ENCODE peak calls at places on chromosomes 4 and X, in ten cellular contexts. R, I, B, J, D, O, W, K, F and C are unnamed samples.

GRCh38 chr4:16704488-16704887 is 194.0 kb downstream of the LDB2 start:
- DNase-seq in O (no peak), K (no peak), D (no peak), I (no peak), B (no peak), J (no peak), R (no peak), F (no peak), W (no peak), C (no peak)

GRCh38 chr4:151329217-151330007 is 4.0 kb upstream of the SH3D19 start:
- DNase-seq in D (no peak), K (no peak), I (no peak), F (no peak), R (no peak), O (no peak), W (no peak), J (peak), B (peak), C (no peak)

GRCh38 chr4:17447675-17448298 is 64.1 kb downstream of the QDPR start:
- DNase-seq in D (peak), B (peak), R (peak), W (peak), O (peak), I (no peak), J (peak), K (peak), F (peak), C (peak)

GRCh38 chrX:113929004-113929403 is 654.9 kb upstream of the HTR2C start:
- DNase-seq in O (no peak), I (no peak), W (no peak), R (peak), B (peak), D (peak), F (peak), J (peak), K (peak), C (peak)

GRCh38 chr4:10808591-10808990 is 124.0 kb upstream of the CLNK start:
- DNase-seq in K (peak), F (no peak), J (no peak), D (no peak), O (no peak), B (peak), I (no peak), R (no peak), W (no peak), C (peak)

GRCh38 chr4:153759407-153760226 is at the start of gene RNF175:
- DNase-seq in I (no peak), F (peak), K (no peak), J (no peak), B (no peak), W (no peak), D (no peak), R (no peak), O (peak), C (no peak)

GRCh38 chrX:30489323-30489722 is 88.2 kb downstream of the TASL start:
- DNase-seq in F (peak), W (no peak), R (no peak), B (no peak), I (no peak), J (peak), D (peak), O (no peak), K (no peak), C (no peak)

GRCh38 chr4:3786196-3786869 is 20.1 kb downstream of the ADRA2C start:
- DNase-seq in J (peak), W (no peak), B (no peak), I (no peak), K (no peak), D (no peak), O (no peak), R (no peak), F (no peak), C (no peak)

GRCh38 chr4:38670939-38671593 is 7.1 kb downstream of the KLF3 start:
- DNase-seq in F (no peak), I (no peak), R (no peak), O (no peak), J (peak), K (no peak), W (no peak), B (no peak), D (no peak), C (no peak)